ENCODE peak calls at places on chromosomes 16 and 17, in nine cellular contexts. Y is left ventricle myocardium inferior, B is HL-60, C is breast epithelium, V is body of pancreas, P is PC-3, A is esophagus muscularis mucosa, M is IMR-90, D is transverse colon. X is an unnamed sample.
A peak's percentile ranks its signal among the peaks of the same experiment; 100 is the strongest.

GRCh38 chr17:22460461-22461063 is 768.2 kb downstream of the KCNJ18 start:
- DNase-seq in M (no peak), V (no peak), P (no peak), B (no peak), C (no peak), D (no peak), Y (no peak), A (no peak), X (no peak)

GRCh38 chr17:41065829-41066624 is at the start of gene KRTAP2-4:
- DNase-seq in A (no peak), B (peak; percentile 27), Y (no peak), V (no peak), M (peak; percentile 98), D (no peak), C (no peak), P (peak; percentile 83), X (no peak)

GRCh38 chr17:30236807-30237206 is 1.3 kb upstream of the SLC6A4 start:
- DNase-seq in A (no peak), V (peak; percentile 70), D (peak; percentile 66), P (peak; percentile 39), B (no peak), M (no peak), Y (peak; percentile 49), C (no peak), X (no peak)

GRCh38 chr17:48740537-48740936 is 12.0 kb upstream of the HOXB13 start:
- DNase-seq in A (no peak), P (no peak), Y (no peak), M (no peak), B (no peak), V (no peak), C (no peak), D (no peak), X (no peak)

GRCh38 chr16:70453891-70454220 is 539 bp upstream of the FCSK start:
- DNase-seq in V (no peak), B (no peak), C (no peak), D (no peak), Y (no peak), M (no peak), P (peak; percentile 23), A (no peak), X (no peak)

GRCh38 chr16:27232875-27233605 is 29.7 kb downstream of the KDM8 start:
- DNase-seq in C (no peak), P (no peak), M (no peak), D (no peak), V (no peak), A (no peak), Y (no peak), B (no peak), X (no peak)

GRCh38 chr17:44123356-44124117 is at the start of gene HDAC5:
- DNase-seq in Y (peak; percentile 96), C (peak; percentile 95), P (peak; percentile 97), V (peak; percentile 96), B (peak; percentile 84), M (peak; percentile 91), D (peak; percentile 96), A (peak; percentile 100), X (peak; percentile 98)

GRCh38 chr16:85253127-85253941 is 141.1 kb upstream of the CIBAR2 start:
- DNase-seq in Y (peak; percentile 50), M (peak; percentile 29), V (peak; percentile 70), C (no peak), A (no peak), D (peak; percentile 55), P (peak; percentile 31), B (peak; percentile 13), X (peak; percentile 60)

GRCh38 chr16:12586701-12587100 is 217.0 kb downstream of the CPPED1 start:
- DNase-seq in P (no peak), V (no peak), D (no peak), A (no peak), B (no peak), Y (no peak), M (no peak), C (peak; percentile 25), X (no peak)

GRCh38 chr17:62119373-62119772 is 54.3 kb upstream of the MED13 start:
- DNase-seq in C (no peak), D (no peak), P (no peak), V (no peak), A (no peak), M (no peak), Y (no peak), B (no peak), X (peak; percentile 53)

GRCh38 chr16:82157836-82158235 is 12.2 kb downstream of the MPHOSPH6 start:
- DNase-seq in A (no peak), C (no peak), D (no peak), Y (no peak), M (no peak), P (no peak), B (no peak), V (no peak), X (no peak)

GRCh38 chr17:48139948-48140347 is 32.4 kb downstream of the SNX11 start:
- DNase-seq in C (no peak), B (no peak), A (no peak), V (no peak), D (no peak), P (no peak), M (no peak), Y (no peak), X (no peak)

GRCh38 chr17:82838386-82839063 is 1.3 kb downstream of the ZNF750 start:
- DNase-seq in M (peak; percentile 17), B (peak; percentile 75), Y (no peak), P (peak; percentile 35), V (peak; percentile 84), D (peak; percentile 85), C (no peak), A (no peak), X (no peak)

GRCh38 chr17:63430223-63430622 is 15.9 kb downstream of the CYB561 start:
- DNase-seq in C (no peak), Y (no peak), D (no peak), M (no peak), B (no peak), A (no peak), P (no peak), V (no peak), X (no peak)

GRCh38 chr17:46023783-46024388 is 24.8 kb downstream of the STH start:
- DNase-seq in B (no peak), A (no peak), P (no peak), M (no peak), V (no peak), C (peak; percentile 49), D (no peak), Y (no peak), X (no peak)

GRCh38 chr17:65163990-65164495 is 26.9 kb downstream of the RGS9 start:
- DNase-seq in Y (no peak), P (peak; percentile 80), D (peak; percentile 42), B (no peak), V (peak; percentile 35), A (no peak), M (peak; percentile 90), C (no peak), X (peak; percentile 60)

GRCh38 chr16:52265446-52265861 is 281.5 kb downstream of the TOX3 start:
- DNase-seq in V (no peak), P (no peak), D (no peak), Y (no peak), B (no peak), A (no peak), M (no peak), C (no peak), X (no peak)

GRCh38 chr16:57144027-57144426 is 41.8 kb downstream of the PSME3IP1 start:
- DNase-seq in B (no peak), A (no peak), V (no peak), Y (no peak), P (no peak), D (no peak), M (no peak), C (no peak), X (no peak)

GRCh38 chr17:56987283-56987834 is 9.4 kb downstream of the SCPEP1 start:
- DNase-seq in P (no peak), D (no peak), Y (no peak), C (no peak), V (no peak), A (no peak), B (no peak), M (no peak), X (no peak)

GRCh38 chr17:82965371-82965770 is 114.0 kb upstream of the METRNL start:
- DNase-seq in A (no peak), P (no peak), Y (no peak), V (no peak), C (peak; percentile 41), D (no peak), B (no peak), M (no peak), X (no peak)

GRCh38 chr17:39742856-39743436 is 5.2 kb downstream of the GRB7 start:
- DNase-seq in M (no peak), V (no peak), D (no peak), A (no peak), B (no peak), C (no peak), Y (no peak), P (no peak), X (no peak)

GRCh38 chr16:86579268-86580062 is 1.1 kb downstream of the FOXL1 start:
- DNase-seq in P (no peak), Y (no peak), V (no peak), D (no peak), M (no peak), B (no peak), A (no peak), C (no peak), X (no peak)
- H3K27me3 ChIP-seq in P (no peaks in the 10 kb centered on the region), Y (peaks cover 98% of the 10 kb centered on the region), V (peaks cover 32% of the 10 kb centered on the region), D (peaks cover 81% of the 10 kb centered on the region), M (no peaks in the 10 kb centered on the region), B (peaks cover 2% of the 10 kb centered on the region), A (peaks cover 37% of the 10 kb centered on the region), C (no peaks in the 10 kb centered on the region), X (no peaks in the 10 kb centered on the region)

DNA sequence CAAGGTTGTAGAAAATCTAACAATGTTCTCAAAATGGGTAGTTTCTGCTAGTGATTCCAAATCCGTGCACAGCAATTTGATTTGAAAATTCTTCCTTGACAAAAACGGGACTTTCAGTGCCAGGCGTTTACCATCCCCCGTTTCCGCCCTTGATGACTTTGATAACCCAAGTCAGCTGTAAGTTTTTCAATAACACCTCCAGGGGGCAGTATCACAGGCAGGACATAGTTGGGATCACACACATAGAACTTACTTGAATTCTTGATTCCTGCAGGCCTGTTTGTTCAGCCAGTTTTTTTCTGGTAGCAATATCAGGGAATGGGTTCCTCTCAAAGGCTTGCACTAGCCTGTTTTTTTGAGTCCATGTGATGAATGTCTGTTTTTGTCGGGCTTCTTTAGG is 5.6 kb downstream of the DUXB start:
- DNase-seq in P (no peak), C (no peak), M (no peak), A (no peak), V (no peak), B (no peak), D (no peak), Y (no peak), X (no peak)
- TF ChIP-seq CTCF in P (peak; percentile 22), C (no peak), M (peak; percentile 6), A (no peak), V (peak; percentile 7), B (no peak), D (no peak), Y (no peak), X (peak; percentile 25)

GRCh38 chr17:36884495-36885160 is 52.6 kb upstream of the LHX1 start:
- DNase-seq in M (no peak), C (no peak), V (no peak), D (no peak), A (no peak), Y (no peak), B (no peak), P (no peak), X (no peak)
- H3K4me3 ChIP-seq in M (no peak overlapping the region), C (no peak overlapping the region), V (no peak overlapping the region), D (no peak overlapping the region), A (no peak overlapping the region), Y (no peak overlapping the region), B (no peak overlapping the region), P (no peak overlapping the region), X (no peak overlapping the region)

DNA sequence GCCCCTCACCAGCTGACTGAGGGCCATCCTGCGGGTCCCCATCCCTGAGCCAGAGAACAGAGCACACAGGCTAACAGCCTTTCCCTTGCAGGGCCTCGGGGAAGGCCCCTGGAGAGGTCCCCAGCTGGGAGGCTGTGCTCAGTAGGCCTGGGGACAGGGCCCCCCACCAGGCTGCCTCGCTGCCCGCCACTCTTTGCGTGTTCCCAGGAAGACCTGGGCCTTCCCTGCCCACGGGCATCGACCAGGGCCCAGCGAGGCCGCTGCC is 785 bp downstream of the HID1 start:
- DNase-seq in V (no peak), D (no peak), Y (no peak), A (no peak), P (no peak), B (no peak), M (no peak), C (no peak), X (no peak)
- H3K27me3 ChIP-seq in V (no peaks in the 10 kb centered on the region), D (peaks cover 36% of the 10 kb centered on the region), Y (peaks cover 27% of the 10 kb centered on the region), A (no peaks in the 10 kb centered on the region), P (no peaks in the 10 kb centered on the region), B (peaks cover 28% of the 10 kb centered on the region), M (peaks cover 47% of the 10 kb centered on the region), C (no peaks in the 10 kb centered on the region), X (peaks cover 4% of the 10 kb centered on the region)